ENCODE peak calls at places on chromosomes 11 and 22, in ten cellular contexts. B, Q, R, Y, W, U, F, P, C and D are unnamed samples.

GRCh38 chr22:41229730-41230398 is 10.9 kb downstream of the CHADL start:
- DNase-seq in Y (no peak), F (no peak), C (no peak), P (no peak), W (no peak), B (no peak), R (no peak), U (no peak), Q (no peak), D (no peak)

GRCh38 chr22:50014053-50014501 is 1.5 kb upstream of the IL17REL start:
- DNase-seq in Y (no peak), W (no peak), C (no peak), B (peak), P (no peak), Q (no peak), U (no peak), F (no peak), R (no peak), D (no peak)

GRCh38 chr11:66559141-66559861 is 9.1 kb downstream of the CTSF start:
- DNase-seq in C (peak), U (no peak), W (no peak), F (no peak), Q (no peak), R (no peak), Y (no peak), P (no peak), B (no peak), D (no peak)

GRCh38 chr11:3191586-3192324 is 26.6 kb upstream of the OSBPL5 start:
- DNase-seq in Y (no peak), R (peak), U (no peak), W (no peak), F (no peak), Q (no peak), C (no peak), P (no peak), B (no peak), D (no peak)

GRCh38 chr11:70872950-70873735 is 379.2 kb downstream of the SHANK2 start:
- DNase-seq in Y (no peak), R (no peak), C (peak), U (no peak), B (no peak), W (no peak), P (no peak), Q (no peak), F (no peak), D (no peak)

GRCh38 chr11:70509476-70509875 is 111.1 kb downstream of the CTTN start:
- DNase-seq in Y (no peak), W (no peak), Q (no peak), U (no peak), C (no peak), P (no peak), B (peak), R (no peak), F (no peak), D (no peak)

GRCh38 chr11:64553554-64554201 is 37.3 kb upstream of the SLC22A12 start:
- DNase-seq in Q (peak), F (peak), U (no peak), B (peak), R (peak), Y (no peak), P (peak), C (peak), W (peak), D (no peak)

GRCh38 chr11:67002297-67002913 is 20.5 kb upstream of the SYT12 start:
- DNase-seq in B (no peak), F (no peak), C (peak), W (no peak), Y (no peak), R (no peak), Q (no peak), U (no peak), P (no peak), D (no peak)

GRCh38 chr11:34209809-34210208 is 104.4 kb downstream of the NAT10 start:
- DNase-seq in F (no peak), P (no peak), R (no peak), Q (no peak), B (no peak), U (no peak), Y (no peak), W (peak), C (peak), D (no peak)

GRCh38 chr22:28442264-28442950 is 237.2 kb downstream of the TTC28 start:
- DNase-seq in C (peak), U (peak), R (peak), F (peak), Q (peak), Y (peak), B (peak), P (peak), W (no peak), D (no peak)

GRCh38 chr22:22983123-22983522 is 87.2 kb upstream of the GNAZ start:
- DNase-seq in R (no peak), U (no peak), W (no peak), P (no peak), Y (no peak), C (no peak), B (no peak), F (no peak), Q (no peak), D (no peak)

GRCh38 chr11:114058026-114058706 is 1.3 kb upstream of the ZBTB16 start:
- DNase-seq in C (peak), Q (peak), P (no peak), B (peak), U (no peak), R (peak), W (no peak), F (no peak), Y (no peak), D (no peak)

GRCh38 chr11:97557399-97557798 is 1167.6 kb downstream of the JRKL start:
- DNase-seq in B (no peak), Q (no peak), C (no peak), W (no peak), F (no peak), P (no peak), Y (no peak), R (no peak), U (no peak), D (no peak)

GRCh38 chr11:100719809-100720221 is 32.7 kb downstream of the ARHGAP42 start:
- DNase-seq in W (peak), Q (no peak), F (peak), U (peak), B (no peak), R (peak), Y (peak), P (no peak), C (peak), D (peak)

GRCh38 chr11:9273430-9274336 is 8.5 kb upstream of the DENND5A start:
- DNase-seq in Q (no peak), F (no peak), U (no peak), W (no peak), P (no peak), B (no peak), Y (no peak), R (peak), C (no peak), D (peak)

GRCh38 chr11:98589975-98590374 is 430.8 kb upstream of the CNTN5 start:
- DNase-seq in U (no peak), B (no peak), Q (no peak), Y (no peak), F (no peak), C (no peak), R (no peak), P (no peak), W (no peak), D (no peak)

GRCh38 chr11:132992838-132993680 is 539.2 kb downstream of the OPCML start:
- DNase-seq in C (peak), W (no peak), F (no peak), Q (no peak), Y (no peak), R (no peak), B (no peak), P (no peak), U (peak), D (peak)

GRCh38 chr11:77658213-77659013 is 20.8 kb upstream of the CLNS1A start:
- DNase-seq in C (no peak), Q (no peak), F (no peak), U (no peak), P (no peak), Y (no peak), W (no peak), R (no peak), B (no peak), D (peak)

GRCh38 chr11:6655790-6656580 is at the start of gene DCHS1:
- DNase-seq in F (no peak), B (no peak), C (peak), R (no peak), W (no peak), P (no peak), Q (peak), Y (no peak), U (no peak), D (no peak)

GRCh38 chr22:43884600-43885318 is 7.1 kb downstream of the PNPLA5 start:
- DNase-seq in R (no peak), W (peak), U (no peak), P (peak), B (peak), Q (peak), C (peak), F (peak), Y (no peak), D (no peak)

GRCh38 chr11:27592111-27592780 is 85.7 kb upstream of the LIN7C start:
- DNase-seq in W (no peak), B (no peak), C (no peak), Q (no peak), P (no peak), U (peak), Y (no peak), R (no peak), F (no peak), D (no peak)

GRCh38 chr11:126378763-126379162 is 23.3 kb downstream of the ST3GAL4 start:
- DNase-seq in C (no peak), F (no peak), Q (no peak), R (no peak), W (no peak), U (no peak), B (no peak), P (no peak), Y (no peak), D (no peak)

GRCh38 chr22:47210112-47210657 is 447.7 kb downstream of the TBC1D22A start:
- DNase-seq in C (no peak), W (no peak), Q (no peak), U (no peak), R (peak), P (peak), B (no peak), F (no peak), Y (no peak), D (no peak)

GRCh38 chr11:32527191-32527590 is 56.4 kb upstream of the EIF3M start:
- DNase-seq in R (no peak), Q (no peak), Y (no peak), W (no peak), B (no peak), F (no peak), U (peak), C (no peak), P (no peak), D (no peak)

GRCh38 chr11:26377619-26378018 is 45.7 kb downstream of the ANO3 start:
- DNase-seq in U (no peak), C (no peak), Q (no peak), Y (no peak), P (no peak), F (no peak), W (no peak), B (no peak), R (no peak), D (no peak)

GRCh38 chr11:47973173-47973572 is 7.2 kb upstream of the PTPRJ start:
- DNase-seq in B (no peak), P (no peak), Y (no peak), Q (no peak), U (no peak), R (no peak), F (no peak), W (no peak), C (no peak), D (no peak)

GRCh38 chr11:126339073-126339865 is 16.2 kb upstream of the ST3GAL4 start:
- DNase-seq in P (no peak), Q (no peak), Y (no peak), C (no peak), W (no peak), B (peak), R (no peak), F (no peak), U (no peak), D (no peak)

GRCh38 chr11:2804701-2805387 is 80.7 kb downstream of the CDKN1C start:
- DNase-seq in R (no peak), B (peak), W (no peak), Y (no peak), P (peak), U (no peak), Q (no peak), F (no peak), C (no peak), D (no peak)

GRCh38 chr11:35623708-35624168 is 5.5 kb downstream of the FJX1 start:
- DNase-seq in Y (no peak), U (peak), P (no peak), R (no peak), W (no peak), Q (peak), C (no peak), F (no peak), B (no peak), D (peak)

GRCh38 chr11:79809487-79809886 is 368.7 kb upstream of the TENM4 start:
- DNase-seq in Y (no peak), C (no peak), P (no peak), R (no peak), F (no peak), Q (peak), B (no peak), W (no peak), U (no peak), D (no peak)

GRCh38 chr11:8265681-8266241 is 2.1 kb upstream of the LMO1 start:
- DNase-seq in R (peak), C (peak), B (peak), Y (no peak), U (no peak), W (no peak), P (no peak), F (no peak), Q (peak), D (no peak)

GRCh38 chr11:82775736-82776346 is 42.2 kb upstream of the FAM181B start:
- DNase-seq in C (peak), R (no peak), P (no peak), B (no peak), F (peak), Y (peak), W (peak), U (no peak), Q (peak), D (no peak)

GRCh38 chr22:37639070-37639760 is at the start of gene SH3BP1:
- DNase-seq in F (peak), P (no peak), R (peak), C (peak), U (no peak), Y (no peak), W (no peak), Q (peak), B (peak), D (no peak)

GRCh38 chr22:11598492-11599440 is 3929.2 kb upstream of the OR11H1 start:
- DNase-seq in B (no peak), Q (no peak), Y (no peak), F (no peak), P (no peak), W (no peak), U (no peak), C (no peak), R (no peak), D (no peak)

GRCh38 chr11:43976863-43977262 is 34.4 kb downstream of the C11orf96 start:
- DNase-seq in U (no peak), F (no peak), Y (no peak), R (no peak), W (no peak), P (no peak), B (no peak), C (no peak), Q (no peak), D (no peak)

GRCh38 chr11:42524534-42525227 is 787.1 kb upstream of the API5 start:
- DNase-seq in W (peak), C (peak), F (peak), Q (peak), Y (no peak), P (peak), R (no peak), U (peak), B (no peak), D (no peak)

GRCh38 chr22:24953294-24954113 is 988 bp downstream of the KIAA1671 start:
- DNase-seq in Y (no peak), W (no peak), Q (peak), U (no peak), C (peak), F (no peak), P (no peak), R (no peak), B (peak), D (no peak)

GRCh38 chr22:24952837-24953293 is 349 bp downstream of the KIAA1671 start:
- DNase-seq in P (no peak), C (peak), F (peak), R (peak), B (peak), Y (peak), Q (no peak), W (peak), U (no peak), D (no peak)

GRCh38 chr22:24954856-24955255 is 2.3 kb downstream of the KIAA1671 start:
- DNase-seq in Q (no peak), Y (no peak), B (no peak), P (no peak), U (no peak), R (no peak), C (no peak), W (no peak), F (no peak), D (no peak)

GRCh38 chr22:24951942-24952836 is at the start of gene KIAA1671:
- DNase-seq in R (peak), U (no peak), Q (peak), P (peak), Y (peak), W (peak), C (peak), B (peak), F (peak), D (no peak)

DNA sequence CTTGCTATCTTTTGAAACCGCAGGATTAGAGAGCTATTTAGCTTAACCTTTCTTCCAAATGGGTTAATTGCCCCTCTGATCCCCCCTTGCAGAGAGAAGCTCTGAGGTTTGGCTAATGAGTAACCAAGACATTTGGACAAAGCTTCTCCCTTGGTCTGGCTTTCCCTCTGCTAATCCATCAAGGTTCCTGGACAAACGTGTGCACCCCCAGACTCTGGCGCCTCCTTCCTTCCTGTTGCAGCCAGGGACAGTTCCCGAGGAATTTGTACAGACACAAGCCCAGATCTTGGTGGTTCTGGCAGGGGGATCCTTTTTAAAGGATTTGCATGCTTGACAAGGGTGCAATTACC is 1.6 kb downstream of the KIAA1671 start:
- DNase-seq in W (no peak), U (no peak), R (no peak), Y (no peak), B (no peak), F (no peak), Q (no peak), P (no peak), C (peak), D (no peak)
- H3K4me3 ChIP-seq in W (peak), U (peak), R (peak), Y (peak), B (peak), F (peak), Q (peak), P (peak), C (peak), D (no peak)

GRCh38 chr11:102813484-102813883 is 15.5 kb upstream of the MMP1 start:
- DNase-seq in B (no peak), F (no peak), R (no peak), U (no peak), W (no peak), Q (no peak), Y (no peak), P (no peak), C (no peak), D (no peak)
- TF ChIP-seq CTCF in B (no peak), F (no peak), R (no peak), U (no peak), W (no peak), Q (no peak), Y (no peak), P (no peak), C (no peak), D (no peak)

DNA sequence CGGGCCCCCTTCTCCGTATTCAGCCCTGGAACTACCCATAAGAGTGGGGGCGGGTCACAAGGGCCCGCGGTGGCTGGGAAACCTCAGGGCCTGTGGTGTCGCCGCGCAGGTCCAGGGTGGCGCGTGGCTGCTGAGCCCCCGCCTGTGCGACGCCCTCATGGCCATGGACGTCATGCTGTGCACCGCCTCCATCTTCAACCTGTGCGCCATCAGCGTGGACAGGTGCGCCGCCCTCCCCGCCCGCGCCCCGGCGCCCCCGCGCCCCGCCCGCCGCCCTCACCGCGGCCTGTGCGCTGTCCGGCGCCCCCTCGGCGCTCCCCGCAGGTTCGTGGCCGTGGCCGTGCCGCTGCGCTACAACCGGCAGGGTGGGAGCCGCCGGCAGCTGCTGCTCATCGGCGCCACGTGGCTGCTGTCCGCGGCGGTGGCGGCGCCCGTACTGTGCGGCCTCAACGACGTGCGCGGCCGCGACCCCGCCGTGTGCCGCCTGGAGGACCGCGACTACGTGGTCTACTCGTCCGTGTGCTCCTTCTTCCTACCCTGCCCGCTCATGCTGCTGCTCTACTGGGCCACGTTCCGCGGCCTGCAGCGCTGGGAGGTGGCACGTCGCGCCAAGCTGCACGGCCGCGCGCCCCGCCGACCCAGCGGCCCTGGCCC is 2.4 kb downstream of the DRD4 start:
- DNase-seq in U (no peak), C (no peak), F (no peak), B (no peak), R (no peak), Q (no peak), W (no peak), Y (no peak), P (no peak), D (no peak)
- H3K4me3 ChIP-seq in U (no peak), C (peak), F (no peak), B (no peak), R (no peak), Q (no peak), W (no peak), Y (no peak), P (no peak), D (no peak)

GRCh38 chr11:59401262-59401552 is 25.0 kb downstream of the OR5A2 start:
- DNase-seq in R (no peak), C (no peak), U (no peak), W (no peak), Q (no peak), Y (no peak), P (no peak), B (no peak), F (no peak), D (no peak)

GRCh38 chr11:59403546-59403945 is 22.7 kb downstream of the OR5A2 start:
- DNase-seq in F (no peak), W (peak), Q (no peak), R (no peak), C (peak), U (no peak), P (no peak), Y (no peak), B (no peak), D (no peak)

DNA sequence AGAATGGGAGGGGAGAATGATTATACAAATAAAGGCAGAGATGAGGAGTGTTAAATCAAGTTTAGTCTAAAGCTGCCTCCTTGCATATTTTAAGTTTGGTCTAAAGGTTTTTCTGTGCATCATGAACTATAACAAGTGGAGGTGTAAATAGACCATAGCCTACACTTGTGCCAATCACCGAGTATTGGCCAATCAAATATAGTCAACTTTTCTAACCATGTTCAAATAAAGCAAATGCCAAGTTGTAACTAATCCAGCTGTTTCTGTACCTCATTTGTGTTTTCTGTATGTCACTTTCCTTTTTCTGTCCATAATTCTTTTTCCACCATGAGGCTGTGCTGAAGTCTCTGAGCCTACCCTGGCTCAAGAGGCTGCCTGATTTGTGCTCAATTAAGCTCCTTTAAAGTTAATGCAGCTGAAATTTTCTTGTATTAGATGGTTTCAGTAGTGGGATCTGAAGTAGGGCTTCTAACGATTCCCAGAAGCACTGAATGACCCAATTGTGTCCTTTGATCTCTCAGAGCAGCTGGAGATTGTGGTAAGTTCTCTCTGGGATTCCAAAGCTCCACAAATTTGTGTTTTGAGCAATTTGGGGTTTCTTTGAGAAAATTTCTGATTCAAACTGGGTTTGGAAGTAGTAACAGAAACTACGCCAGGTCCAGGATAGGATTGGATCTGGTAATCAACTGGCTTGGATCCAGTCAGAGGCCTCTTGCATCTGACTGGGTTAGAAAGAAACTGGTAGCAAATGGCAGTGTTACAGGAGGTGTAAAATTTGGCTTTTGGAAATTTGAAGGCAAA is 25.6 kb downstream of the OR5A2 start:
- DNase-seq in W (no peak), Q (no peak), C (no peak), B (no peak), U (no peak), Y (no peak), P (no peak), R (no peak), F (no peak), D (no peak)
- TF ChIP-seq CTCF in W (no peak), Q (no peak), C (no peak), B (no peak), U (no peak), Y (no peak), P (no peak), R (no peak), F (no peak), D (no peak)